ENCODE peak calls at places on chromosomes 11 and 22, in nine cellular contexts. O, U, K, A, J, E, D, I and Q are unnamed samples. For H3K36me3, the result is how much of the 10 kb centered on the place peaks cover.

GRCh38 chr11:74094393-74094792 is 76.4 kb downstream of the C2CD3 start:
- DNase-seq in O (no peak), U (peak), K (no peak), A (no peak), J (no peak), E (no peak), D (no peak), I (peak), Q (no peak)

GRCh38 chr22:49963647-49964026 is 3.1 kb downstream of the PIM3 start:
- DNase-seq in O (no peak), U (no peak), K (no peak), A (no peak), J (no peak), E (no peak), D (peak), I (no peak), Q (no peak)

GRCh38 chr11:13970986-13971385 is 8.5 kb downstream of the SPON1 start:
- DNase-seq in O (no peak), U (peak), K (no peak), A (no peak), J (no peak), E (peak), D (peak), I (peak), Q (no peak)

GRCh38 chr11:65572356-65573043 is at the start of gene FAM89B:
- DNase-seq in O (peak), U (peak), K (peak), A (peak), J (no peak), E (peak), D (peak), I (peak), Q (no peak)

GRCh38 chr22:43435851-43436535 is 24.2 kb downstream of the MPPED1 start:
- DNase-seq in O (no peak), U (no peak), K (no peak), A (no peak), J (no peak), E (no peak), D (no peak), I (no peak), Q (no peak)

GRCh38 chr22:36298118-36298517 is 45.2 kb downstream of the APOL1 start:
- DNase-seq in O (no peak), U (no peak), K (no peak), A (no peak), J (no peak), E (no peak), D (no peak), I (no peak), Q (no peak)

GRCh38 chr22:49418341-49418894 is 409.3 kb downstream of the BRD1 start:
- DNase-seq in O (no peak), U (no peak), K (no peak), A (no peak), J (no peak), E (no peak), D (no peak), I (no peak), Q (no peak)

GRCh38 chr11:126268361-126268707 is 361 bp downstream of the SRPRA start:
- DNase-seq in O (no peak), U (no peak), K (peak), A (no peak), J (no peak), E (peak), D (peak), I (no peak), Q (no peak)

GRCh38 chr22:40534379-40535188 is 101.9 kb downstream of the MRTFA start:
- DNase-seq in O (peak), U (peak), K (no peak), A (peak), J (no peak), E (peak), D (no peak), I (peak), Q (no peak)

GRCh38 chr22:39873963-39874362 is 19.6 kb downstream of the ENTHD1 start:
- DNase-seq in O (no peak), U (no peak), K (no peak), A (no peak), J (no peak), E (no peak), D (no peak), I (no peak), Q (no peak)

GRCh38 chr22:21032037-21032842 is at the start of gene SLC7A4:
- DNase-seq in O (no peak), U (no peak), K (peak), A (no peak), J (no peak), E (no peak), D (no peak), I (no peak), Q (no peak)

GRCh38 chr11:35902961-35903360 is 40.9 kb upstream of the LDLRAD3 start:
- DNase-seq in O (no peak), U (no peak), K (no peak), A (no peak), J (no peak), E (no peak), D (no peak), I (no peak), Q (no peak)

GRCh38 chr11:62025429-62026105 is 58.1 kb upstream of the FTH1 start:
- DNase-seq in O (peak), U (peak), K (peak), A (peak), J (no peak), E (peak), D (peak), I (peak), Q (peak)

GRCh38 chr11:44015624-44016007 is 32.2 kb upstream of the ACCSL start:
- DNase-seq in O (no peak), U (no peak), K (no peak), A (no peak), J (no peak), E (no peak), D (no peak), I (no peak), Q (no peak)

GRCh38 chr22:20084547-20085413 is 4.7 kb downstream of the DGCR8 start:
- DNase-seq in O (no peak), U (peak), K (peak), A (no peak), J (peak), E (peak), D (no peak), I (no peak), Q (no peak)

GRCh38 chr11:102413497-102413896 is 39.1 kb downstream of the TMEM123 start:
- DNase-seq in O (no peak), U (no peak), K (no peak), A (no peak), J (no peak), E (no peak), D (no peak), I (no peak), Q (no peak)

GRCh38 chr11:119650251-119650650 is 78.7 kb downstream of the NECTIN1 start:
- DNase-seq in O (no peak), U (peak), K (no peak), A (no peak), J (no peak), E (no peak), D (no peak), I (no peak), Q (no peak)

GRCh38 chr11:71572811-71573210 is 7.4 kb downstream of the KRTAP5-10 start:
- DNase-seq in O (no peak), U (no peak), K (no peak), A (no peak), J (no peak), E (no peak), D (no peak), I (no peak), Q (no peak)

GRCh38 chr22:20652582-20652981 is 121.3 kb upstream of the SERPIND1 start:
- DNase-seq in O (no peak), U (no peak), K (peak), A (no peak), J (no peak), E (no peak), D (no peak), I (no peak), Q (no peak)

GRCh38 chr11:120023120-120023519 is 114.8 kb downstream of the TRIM29 start:
- DNase-seq in O (no peak), U (peak), K (no peak), A (no peak), J (no peak), E (no peak), D (no peak), I (no peak), Q (no peak)

GRCh38 chr11:8608646-8609045 is 14.6 kb upstream of the STK33 start:
- DNase-seq in O (no peak), U (no peak), K (no peak), A (peak), J (no peak), E (peak), D (no peak), I (no peak), Q (no peak)

GRCh38 chr11:36273110-36273509 is 16.1 kb downstream of the COMMD9 start:
- DNase-seq in O (no peak), U (peak), K (no peak), A (no peak), J (no peak), E (no peak), D (no peak), I (no peak), Q (no peak)

GRCh38 chr11:64876226-64876750 is 2.1 kb downstream of the EHD1 start:
- DNase-seq in O (peak), U (no peak), K (no peak), A (no peak), J (no peak), E (peak), D (no peak), I (no peak), Q (no peak)

GRCh38 chr11:20595101-20595500 is 4.3 kb upstream of the SLC6A5 start:
- DNase-seq in O (no peak), U (no peak), K (no peak), A (no peak), J (no peak), E (no peak), D (no peak), I (no peak), Q (no peak)

GRCh38 chr11:9001736-9002135 is 2.1 kb downstream of the NRIP3 start:
- DNase-seq in O (peak), U (peak), K (no peak), A (peak), J (no peak), E (peak), D (no peak), I (peak), Q (peak)

GRCh38 chr11:28743101-28743550 is 634.9 kb downstream of the METTL15 start:
- DNase-seq in O (peak), U (peak), K (no peak), A (peak), J (no peak), E (no peak), D (no peak), I (peak), Q (no peak)

GRCh38 chr11:43359432-43359818 is 705 bp downstream of the TTC17 start:
- DNase-seq in O (peak), U (peak), K (no peak), A (peak), J (peak), E (peak), D (peak), I (peak), Q (no peak)

GRCh38 chr22:49660794-49661781 is 166.6 kb downstream of the BRD1 start:
- DNase-seq in O (no peak), U (no peak), K (no peak), A (no peak), J (no peak), E (no peak), D (no peak), I (no peak), Q (no peak)

GRCh38 chr11:68841718-68842426 is at the start of gene CPT1A:
- DNase-seq in O (peak), U (no peak), K (peak), A (peak), J (no peak), E (peak), D (peak), I (peak), Q (no peak)

GRCh38 chr11:116879789-116880402 is 42.5 kb upstream of the APOA1 start:
- DNase-seq in O (peak), U (peak), K (no peak), A (peak), J (peak), E (peak), D (peak), I (peak), Q (peak)

GRCh38 chr11:85595285-85595884 is 31.8 kb downstream of the DLG2 start:
- DNase-seq in O (peak), U (peak), K (peak), A (peak), J (peak), E (peak), D (peak), I (peak), Q (no peak)

GRCh38 chr11:605286-606129 is 10.2 kb downstream of the IRF7 start:
- DNase-seq in O (no peak), U (no peak), K (no peak), A (no peak), J (no peak), E (no peak), D (no peak), I (no peak), Q (no peak)

GRCh38 chr11:607020-607780 is 8.6 kb downstream of the IRF7 start:
- DNase-seq in O (no peak), U (no peak), K (no peak), A (no peak), J (no peak), E (no peak), D (no peak), I (no peak), Q (no peak)

GRCh38 chr11:601573-602245 is 14.0 kb downstream of the IRF7 start:
- DNase-seq in O (no peak), U (no peak), K (no peak), A (no peak), J (no peak), E (no peak), D (no peak), I (no peak), Q (no peak)

GRCh38 chr11:606245-606644 is 9.5 kb downstream of the IRF7 start:
- DNase-seq in O (no peak), U (no peak), K (no peak), A (peak), J (no peak), E (peak), D (no peak), I (peak), Q (no peak)

DNA sequence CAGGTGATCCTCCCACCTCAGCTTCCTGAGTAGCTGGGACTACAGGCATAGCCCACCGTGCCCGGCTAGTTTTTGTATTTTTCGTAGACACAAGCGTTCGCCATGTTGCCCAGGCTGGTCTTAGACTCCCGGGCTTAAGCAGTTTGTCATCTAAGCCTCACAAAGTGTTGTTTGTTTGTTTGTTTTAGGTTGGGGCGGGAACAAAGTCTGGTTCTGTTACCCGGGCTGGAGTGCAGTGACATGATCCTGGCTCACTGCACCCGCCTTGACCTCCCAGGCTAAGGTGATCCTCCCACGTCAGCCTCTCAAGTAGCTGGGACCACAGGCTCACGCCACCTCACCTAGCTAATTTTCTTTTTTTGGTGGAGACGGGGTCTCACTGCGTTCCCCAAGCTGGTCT is 12.6 kb downstream of the IRF7 start:
- DNase-seq in O (no peak), U (no peak), K (no peak), A (no peak), J (no peak), E (no peak), D (no peak), I (no peak), Q (no peak)
- H3K36me3 ChIP-seq in O (half or more), U (under half), K (half or more), A (under half), J (half or more), E (under half), D (under half), I (under half), Q (half or more)

GRCh38 chr11:12806113-12806512 is 131.9 kb downstream of the TEAD1 start:
- DNase-seq in O (no peak), U (no peak), K (no peak), A (no peak), J (no peak), E (peak), D (no peak), I (no peak), Q (no peak)
- H3K27ac ChIP-seq in O (no peak), U (no peak), K (no peak), A (no peak), J (no peak), E (no peak), D (no peak), I (no peak), Q (peak)

GRCh38 chr11:1832181-1832988 is 2.4 kb upstream of the SYT8 start:
- DNase-seq in O (no peak), U (peak), K (peak), A (no peak), J (peak), E (peak), D (peak), I (peak), Q (no peak)
- H3K9ac ChIP-seq in O (no peak), U (no peak), K (no peak), A (no peak), J (peak), E (no peak), D (no peak), I (no peak), Q (peak)

GRCh38 chr22:25714739-25715138 is 27.2 kb upstream of the MYO18B start:
- DNase-seq in O (no peak), U (no peak), K (no peak), A (no peak), J (no peak), E (no peak), D (no peak), I (no peak), Q (no peak)

GRCh38 chr22:25716637-25717036 is 25.4 kb upstream of the MYO18B start:
- DNase-seq in O (no peak), U (no peak), K (no peak), A (no peak), J (no peak), E (no peak), D (no peak), I (no peak), Q (no peak)

GRCh38 chr22:25712661-25713400 is 29.2 kb upstream of the MYO18B start:
- DNase-seq in O (no peak), U (no peak), K (no peak), A (no peak), J (no peak), E (no peak), D (no peak), I (no peak), Q (no peak)

GRCh38 chr22:25711491-25711890 is 30.5 kb upstream of the MYO18B start:
- DNase-seq in O (no peak), U (no peak), K (no peak), A (no peak), J (no peak), E (no peak), D (no peak), I (no peak), Q (no peak)

GRCh38 chr22:25714070-25714469 is 27.9 kb upstream of the MYO18B start:
- DNase-seq in O (no peak), U (no peak), K (no peak), A (no peak), J (no peak), E (no peak), D (no peak), I (no peak), Q (no peak)
- H3K36me3 ChIP-seq in O (under half), U (under half), K (under half), A (under half), J (under half), E (under half), D (under half), I (under half), Q (under half)

GRCh38 chr11:32550207-32550606 is 33.4 kb upstream of the EIF3M start:
- DNase-seq in O (no peak), U (no peak), K (no peak), A (no peak), J (no peak), E (no peak), D (no peak), I (no peak), Q (no peak)
- H3K27ac ChIP-seq in O (no peak), U (no peak), K (no peak), A (no peak), J (no peak), E (no peak), D (no peak), I (no peak), Q (no peak)

GRCh38 chr22:46564084-46564714 is 26.8 kb upstream of the CELSR1 start:
- DNase-seq in O (no peak), U (no peak), K (no peak), A (no peak), J (no peak), E (no peak), D (no peak), I (no peak), Q (no peak)

GRCh38 chr22:46567471-46567870 is 30.1 kb upstream of the CELSR1 start:
- DNase-seq in O (no peak), U (no peak), K (no peak), A (no peak), J (no peak), E (no peak), D (no peak), I (no peak), Q (no peak)

GRCh38 chr22:46561435-46561905 is 24.1 kb upstream of the CELSR1 start:
- DNase-seq in O (no peak), U (peak), K (peak), A (no peak), J (no peak), E (no peak), D (peak), I (peak), Q (no peak)

GRCh38 chr22:46560696-46561295 is 23.4 kb upstream of the CELSR1 start:
- DNase-seq in O (no peak), U (no peak), K (no peak), A (no peak), J (no peak), E (no peak), D (no peak), I (no peak), Q (no peak)

GRCh38 chr22:46563381-46564083 is 26.1 kb upstream of the CELSR1 start:
- DNase-seq in O (peak), U (peak), K (peak), A (no peak), J (no peak), E (peak), D (peak), I (peak), Q (no peak)
- H3K9ac ChIP-seq in O (no peak), U (peak), K (peak), A (no peak), J (peak), E (no peak), D (peak), I (peak), Q (no peak)

GRCh38 chr11:60902625-60903024 is 3.8 kb downstream of the PRPF19 start:
- DNase-seq in O (no peak), U (no peak), K (no peak), A (no peak), J (no peak), E (no peak), D (no peak), I (no peak), Q (no peak)
- H3K36me3 ChIP-seq in O (under half), U (under half), K (half or more), A (under half), J (under half), E (under half), D (under half), I (half or more), Q (under half)